ENCODE peak calls at places on chromosomes 13 and 19, in ten cellular contexts. C, Y, A, T, E, G, M, X, P and O are unnamed samples.

GRCh38 chr19:48444933-48445194 is 919 bp upstream of the GRWD1 start:
- DNase-seq in P (no peak), E (no peak), Y (no peak), M (no peak), T (no peak), G (no peak), X (no peak), C (no peak), A (no peak), O (no peak)

GRCh38 chr13:109274188-109274821 is 512.1 kb downstream of the IRS2 start:
- DNase-seq in A (peak; percentile 53), Y (peak; percentile 72), G (no peak), P (no peak), X (peak; percentile 49), T (no peak), M (peak; percentile 100), C (no peak), E (peak; percentile 57), O (peak; percentile 85)

GRCh38 chr19:10961073-10961762 is 388 bp downstream of the SMARCA4 start:
- DNase-seq in T (no peak), E (peak; percentile 39), Y (no peak), P (no peak), C (no peak), G (peak; percentile 67), X (peak; percentile 55), M (peak; percentile 36), A (peak; percentile 13), O (no peak)

GRCh38 chr19:38143847-38144246 is 80.2 kb downstream of the DPF1 start:
- DNase-seq in E (peak; percentile 29), C (no peak), M (no peak), P (no peak), X (no peak), Y (no peak), A (no peak), G (no peak), T (no peak), O (no peak)

GRCh38 chr19:15368051-15368632 is 11.4 kb downstream of the AKAP8 start:
- DNase-seq in Y (no peak), P (no peak), E (no peak), G (peak; percentile 28), A (no peak), X (no peak), M (no peak), C (no peak), T (no peak), O (no peak)

GRCh38 chr19:42089772-42090171 is 13.8 kb downstream of the ZNF574 start:
- DNase-seq in A (no peak), X (no peak), P (no peak), Y (no peak), T (no peak), C (no peak), E (no peak), M (no peak), G (peak; percentile 34), O (no peak)

GRCh38 chr19:16247353-16248182 is 49.9 kb downstream of the AP1M1 start:
- DNase-seq in Y (peak; percentile 70), P (peak; percentile 89), M (peak; percentile 78), C (peak; percentile 86), E (peak; percentile 90), G (peak; percentile 94), X (peak; percentile 93), A (peak; percentile 74), T (peak; percentile 68), O (peak; percentile 7)

GRCh38 chr19:9986787-9987281 is 23.5 kb downstream of the COL5A3 start:
- DNase-seq in G (peak; percentile 63), X (no peak), P (peak; percentile 18), A (no peak), M (no peak), Y (peak; percentile 29), C (no peak), E (no peak), T (peak; percentile 16), O (no peak)

GRCh38 chr19:15466851-15467733 is 2.7 kb upstream of the RASAL3 start:
- DNase-seq in X (peak; percentile 67), T (no peak), E (no peak), A (peak; percentile 30), Y (peak; percentile 43), P (no peak), M (no peak), G (no peak), C (peak; percentile 72), O (no peak)

GRCh38 chr13:28805193-28805819 is 14.8 kb upstream of the MTUS2 start:
- DNase-seq in C (no peak), G (no peak), Y (no peak), E (peak; percentile 57), A (peak; percentile 17), P (peak; percentile 20), M (no peak), T (no peak), X (no peak), O (no peak)

GRCh38 chr13:74070513-74070912 is 63.7 kb downstream of the KLF12 start:
- DNase-seq in T (no peak), C (no peak), A (no peak), E (no peak), M (no peak), P (no peak), G (no peak), Y (no peak), X (no peak), O (no peak)

GRCh38 chr13:50353651-50354415 is 338.6 kb downstream of the KCNRG start:
- DNase-seq in M (no peak), Y (peak; percentile 62), P (no peak), T (no peak), E (no peak), C (no peak), A (peak; percentile 85), X (no peak), G (no peak), O (peak; percentile 39)

GRCh38 chr19:532578-533484 is 1.3 kb downstream of the CDC34 start:
- DNase-seq in P (peak; percentile 90), T (peak; percentile 83), A (peak; percentile 55), C (no peak), G (peak; percentile 93), Y (peak; percentile 64), E (peak; percentile 59), M (peak; percentile 85), X (peak; percentile 71), O (no peak)

GRCh38 chr13:113322043-113322461 is 25.0 kb downstream of the LAMP1 start:
- DNase-seq in Y (no peak), E (no peak), G (peak; percentile 49), C (no peak), A (no peak), T (no peak), X (no peak), M (no peak), P (no peak), O (no peak)

GRCh38 chr19:47433121-47433520 is 13.8 kb upstream of the MEIS3 start:
- DNase-seq in A (no peak), M (no peak), E (no peak), X (no peak), C (no peak), G (no peak), Y (no peak), P (no peak), T (no peak), O (no peak)

GRCh38 chr19:4229179-4229931 is at the start of gene EBI3:
- DNase-seq in M (no peak), A (no peak), G (no peak), P (peak; percentile 7), X (no peak), Y (peak; percentile 65), T (no peak), C (no peak), E (peak; percentile 51), O (peak; percentile 26)

GRCh38 chr13:31213681-31214289 is 14.0 kb downstream of the B3GLCT start:
- DNase-seq in G (no peak), C (no peak), P (no peak), X (no peak), E (no peak), T (no peak), A (no peak), M (no peak), Y (peak; percentile 20), O (no peak)

GRCh38 chr19:2014081-2014693 is 1.3 kb downstream of the BTBD2 start:
- DNase-seq in T (no peak), Y (no peak), E (no peak), G (no peak), A (no peak), X (no peak), C (no peak), M (no peak), P (no peak), O (no peak)
- H3K4me3 ChIP-seq in T (no peak overlapping the region), Y (peak overlapping the region; percentile 100), E (no peak overlapping the region), G (peak overlapping the region; percentile 74), A (peak overlapping the region; percentile 65), X (peak overlapping the region; percentile 55), C (no peak overlapping the region), M (no peak overlapping the region), P (no peak overlapping the region), O (peak overlapping the region; percentile 69)

GRCh38 chr13:110326263-110326904 is 19.3 kb downstream of the COL4A2 start:
- DNase-seq in Y (no peak), A (peak; percentile 34), E (no peak), T (no peak), C (no peak), X (no peak), M (peak; percentile 82), G (no peak), P (no peak), O (no peak)

GRCh38 chr13:110328509-110328908 is 21.4 kb downstream of the COL4A2 start:
- DNase-seq in P (no peak), M (peak; percentile 38), Y (no peak), A (no peak), X (no peak), C (no peak), E (no peak), T (no peak), G (no peak), O (no peak)

GRCh38 chr13:110329258-110329657 is 22.2 kb downstream of the COL4A2 start:
- DNase-seq in E (no peak), X (no peak), T (no peak), P (no peak), M (no peak), G (no peak), A (no peak), C (no peak), Y (no peak), O (no peak)

GRCh38 chr13:110329798-110330461 is 22.8 kb downstream of the COL4A2 start:
- DNase-seq in G (no peak), T (no peak), M (peak; percentile 97), P (no peak), Y (peak; percentile 93), E (no peak), A (no peak), C (no peak), X (no peak), O (no peak)

GRCh38 chr13:110327036-110327790 is 20.1 kb downstream of the COL4A2 start:
- DNase-seq in G (no peak), A (no peak), X (no peak), C (no peak), Y (no peak), T (peak; percentile 57), P (peak; percentile 45), E (no peak), M (peak; percentile 100), O (no peak)
- H3K4me3 ChIP-seq in G (no peak overlapping the region), A (no peak overlapping the region), X (no peak overlapping the region), C (no peak overlapping the region), Y (no peak overlapping the region), T (no peak overlapping the region), P (no peak overlapping the region), E (no peak overlapping the region), M (no peak overlapping the region), O (no peak overlapping the region)

GRCh38 chr19:39248806-39249205 is at the start of gene IFNL4:
- DNase-seq in M (no peak), G (no peak), P (no peak), A (no peak), C (no peak), E (no peak), X (no peak), Y (no peak), T (no peak), O (no peak)
- H3K4me3 ChIP-seq in M (no peak within 1 kb of the TSS), G (peak within 1 kb of the TSS; percentile 11), P (no peak within 1 kb of the TSS), A (no peak within 1 kb of the TSS), C (no peak within 1 kb of the TSS), E (no peak within 1 kb of the TSS), X (no peak within 1 kb of the TSS), Y (no peak within 1 kb of the TSS), T (no peak within 1 kb of the TSS), O (no peak within 1 kb of the TSS)

GRCh38 chr19:29873801-29874575 is 62.2 kb downstream of the CCNE1 start:
- DNase-seq in P (no peak), A (no peak), Y (no peak), C (no peak), G (no peak), T (no peak), X (no peak), M (no peak), E (no peak), O (no peak)
- H3K4me3 ChIP-seq in P (no peak overlapping the region), A (peak overlapping the region; percentile 7), Y (no peak overlapping the region), C (no peak overlapping the region), G (peak overlapping the region; percentile 79), T (peak overlapping the region; percentile 34), X (no peak overlapping the region), M (peak overlapping the region; percentile 41), E (peak overlapping the region; percentile 54), O (peak overlapping the region; percentile 13)